ENCODE peak calls at places on chromosomes 4 and X, in five cellular contexts. L is uterus, R is ovary, D is mammary epithelial cell, G is fibroblast of lung. X is an unnamed sample. For H3K4me1, the result is how much of the 10 kb centered on the place peaks cover.

GRCh38 chrX:97529801-97530200 is 646.1 kb downstream of the RPA4 start:
- DNase-seq in G (peak), L (no peak), R (no peak), D (no peak), X (peak)

GRCh38 chrX:109299091-109299490 is 182.8 kb downstream of the GUCY2F start:
- DNase-seq in R (no peak), D (no peak), L (no peak), G (no peak), X (no peak)

GRCh38 chr4:138710297-138710696 is 305.3 kb upstream of the NOCT start:
- DNase-seq in R (no peak), G (no peak), D (no peak), L (no peak), X (no peak)

GRCh38 chrX:7139202-7140081 is 8.1 kb upstream of the STS start:
- DNase-seq in L (no peak), G (peak), R (no peak), D (no peak), X (no peak)

GRCh38 chrX:19017271-19017670 is 33.4 kb upstream of the PHKA2 start:
- DNase-seq in R (no peak), L (no peak), G (peak), D (no peak), X (peak)

GRCh38 chrX:123993904-123994635 is 32.6 kb downstream of the STAG2 start:
- DNase-seq in R (no peak), G (no peak), D (no peak), L (no peak), X (no peak)

GRCh38 chrX:433771-434170 is 47.1 kb upstream of the PPP2R3B start:
- DNase-seq in G (no peak), L (no peak), R (no peak), D (no peak), X (no peak)

GRCh38 chr4:189202182-189202868 is 738.3 kb upstream of the FRG1 start:
- DNase-seq in G (peak), D (peak), L (peak), R (peak), X (peak)

GRCh38 chrX:136259543-136259942 is 8.3 kb upstream of the MAP7D3 start:
- DNase-seq in D (no peak), L (no peak), R (no peak), G (peak), X (peak)

GRCh38 chrX:154603438-154604430 is 15.3 kb downstream of the CTAG1B start:
- DNase-seq in D (peak), R (no peak), L (no peak), G (peak), X (no peak)

GRCh38 chrX:31658360-31658759 is 586.5 kb upstream of the FTHL17 start:
- DNase-seq in R (no peak), D (no peak), G (peak), L (no peak), X (no peak)

GRCh38 chr4:1469596-1470392 is 63.6 kb upstream of the NKX1-1 start:
- DNase-seq in D (peak), L (peak), G (no peak), R (peak), X (peak)

GRCh38 chr4:152778656-152779512 is 646 bp downstream of the TIGD4 start:
- DNase-seq in L (no peak), D (peak), R (peak), G (no peak), X (peak)

GRCh38 chr4:182604161-182604591 is 313.0 kb downstream of the DCTD start:
- DNase-seq in L (no peak), D (no peak), R (no peak), G (peak), X (no peak)

GRCh38 chr4:52873861-52874343 is 11.8 kb downstream of the RASL11B start:
- DNase-seq in L (no peak), R (no peak), G (peak), D (no peak), X (no peak)

GRCh38 chrX:40734956-40735317 is 405 bp downstream of the MED14 start:
- DNase-seq in G (peak), L (peak), D (no peak), R (no peak), X (peak)

GRCh38 chr4:121863787-121864186 is 6.5 kb downstream of the BBS7 start:
- DNase-seq in G (no peak), R (no peak), D (no peak), L (no peak), X (no peak)

GRCh38 chr4:119113033-119113655 is 22.5 kb upstream of the MYOZ2 start:
- DNase-seq in G (peak), L (no peak), R (no peak), D (peak), X (no peak)

GRCh38 chr4:153008578-153009199 is 72.6 kb downstream of the FHDC1 start:
- DNase-seq in L (no peak), D (no peak), G (no peak), R (no peak), X (no peak)

GRCh38 chr4:5753766-5754528 is 42.9 kb downstream of the EVC start:
- DNase-seq in R (no peak), L (peak), G (peak), D (peak), X (no peak)

GRCh38 chrX:152588206-152588605 is 49.5 kb upstream of the GABRQ start:
- DNase-seq in R (no peak), D (no peak), L (no peak), G (peak), X (no peak)

GRCh38 chr4:67014592-67014991 is 530.7 kb downstream of the CENPC start:
- DNase-seq in G (no peak), L (no peak), D (no peak), R (no peak), X (peak)

GRCh38 chr4:38694330-38694729 is 30.3 kb downstream of the KLF3 start:
- DNase-seq in R (no peak), G (no peak), L (no peak), D (no peak), X (no peak)

GRCh38 chr4:38691251-38692008 is 27.4 kb downstream of the KLF3 start:
- DNase-seq in G (peak), L (peak), R (no peak), D (no peak), X (no peak)

GRCh38 chr4:38693531-38693930 is 29.5 kb downstream of the KLF3 start:
- DNase-seq in D (no peak), R (no peak), L (no peak), G (no peak), X (no peak)

GRCh38 chr4:38695844-38696243 is 31.8 kb downstream of the KLF3 start:
- DNase-seq in D (no peak), G (no peak), R (no peak), L (no peak), X (no peak)

DNA sequence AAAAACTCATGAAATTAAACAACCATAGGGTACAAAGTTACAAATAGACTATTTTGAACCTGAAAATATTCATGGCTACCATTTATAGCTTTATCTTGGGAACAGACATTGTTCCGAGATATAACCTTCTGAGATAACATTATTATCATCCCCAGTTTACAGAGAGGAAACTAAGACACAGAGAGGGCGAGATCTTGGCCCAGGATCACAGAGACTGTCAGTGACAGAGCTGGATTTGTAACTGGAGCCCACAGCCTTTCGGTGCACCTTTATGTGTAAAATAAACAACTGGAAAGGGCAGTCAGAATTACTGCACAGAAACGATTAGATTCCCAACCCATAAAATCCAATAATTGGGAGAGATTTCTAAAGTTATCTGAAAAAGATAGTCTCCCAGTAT is 28.4 kb downstream of the KLF3 start:
- DNase-seq in D (no peak), G (no peak), L (no peak), R (no peak), X (no peak)
- H3K4me1 ChIP-seq in D (under half), G (under half), L (under half), R (under half), X (under half)

DNA sequence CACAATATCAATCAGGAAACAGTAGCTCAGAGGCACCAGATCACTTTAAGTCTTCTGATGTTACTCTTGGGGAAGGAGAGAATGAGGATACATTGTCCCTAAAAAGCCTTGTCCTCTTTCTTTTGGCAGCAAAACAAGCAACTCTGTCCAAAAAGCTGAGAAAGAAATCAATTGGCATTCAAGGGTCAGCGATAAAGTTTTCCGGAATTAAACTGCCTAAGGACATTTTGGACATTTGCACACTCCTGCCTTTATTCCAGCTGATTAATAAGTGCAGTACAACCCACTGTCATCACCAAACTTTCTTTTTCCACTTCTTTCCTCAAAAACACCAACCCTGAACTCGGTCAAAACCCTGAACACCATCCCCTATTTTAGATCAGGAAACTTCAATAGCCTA is 85.8 kb upstream of the FAM9A start:
- DNase-seq in R (no peak), D (no peak), L (no peak), G (no peak), X (no peak)
- TF ChIP-seq CTCF in R (no peak), D (no peak), L (no peak), G (no peak), X (no peak)

DNA sequence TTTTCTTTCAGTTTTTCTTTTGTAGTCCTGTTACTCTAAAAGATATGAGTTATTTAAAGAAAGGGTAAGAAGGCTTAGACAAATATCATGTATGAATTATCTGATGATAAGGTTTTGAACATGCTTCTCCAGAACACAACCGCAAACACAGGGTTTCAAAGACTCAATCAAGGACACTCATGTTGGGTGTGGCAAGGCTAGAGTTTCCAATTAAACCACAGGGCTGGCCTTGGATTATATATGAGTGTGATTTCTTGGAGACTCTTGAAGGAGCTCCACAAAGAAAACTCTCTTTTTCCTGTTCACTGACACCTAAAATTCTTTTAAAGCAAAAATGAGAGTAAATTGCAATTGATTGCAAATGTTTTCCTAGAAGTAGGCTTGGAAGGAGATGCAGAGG is 110.1 kb upstream of the PDLIM3 start:
- DNase-seq in R (no peak), D (no peak), G (no peak), L (no peak), X (no peak)
- H3K4me3 ChIP-seq in R (no peak), D (no peak), G (no peak), L (no peak), X (no peak)

DNA sequence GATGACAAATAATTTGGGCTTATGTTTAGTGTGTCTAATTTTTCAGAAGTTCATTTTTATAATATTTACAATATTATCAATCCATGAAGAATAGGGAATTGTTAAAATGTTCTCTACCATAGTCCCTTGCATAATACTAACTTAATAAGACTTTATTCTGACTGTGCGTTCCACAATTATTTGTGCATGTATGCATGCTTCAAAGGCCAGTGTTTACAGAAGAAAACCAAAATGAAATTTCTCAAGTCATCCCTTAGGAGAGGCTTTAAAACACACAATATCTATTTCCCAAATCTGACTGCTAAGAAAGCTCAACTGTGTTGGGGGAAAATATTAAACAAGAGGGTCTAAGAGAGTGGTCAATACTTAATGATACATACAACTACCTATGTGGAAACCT is 226.3 kb upstream of the ANKRD50 start:
- DNase-seq in G (no peak), D (no peak), R (no peak), L (no peak), X (no peak)
- H3K4me1 ChIP-seq in G (under half), D (under half), R (under half), L (under half), X (under half)

GRCh38 chrX:65451663-65452062 is 82.9 kb downstream of the LAS1L start:
- DNase-seq in L (no peak), D (peak), G (peak), R (no peak), X (peak)
- TF ChIP-seq CTCF in L (no peak), D (peak), G (peak), R (no peak), X (no peak)

GRCh38 chrX:69424161-69424560 is 80.0 kb upstream of the NALF2 start:
- DNase-seq in G (no peak), L (no peak), D (no peak), R (no peak), X (no peak)
- H3K4me3 ChIP-seq in G (no peak), L (no peak), D (no peak), R (no peak), X (no peak)

DNA sequence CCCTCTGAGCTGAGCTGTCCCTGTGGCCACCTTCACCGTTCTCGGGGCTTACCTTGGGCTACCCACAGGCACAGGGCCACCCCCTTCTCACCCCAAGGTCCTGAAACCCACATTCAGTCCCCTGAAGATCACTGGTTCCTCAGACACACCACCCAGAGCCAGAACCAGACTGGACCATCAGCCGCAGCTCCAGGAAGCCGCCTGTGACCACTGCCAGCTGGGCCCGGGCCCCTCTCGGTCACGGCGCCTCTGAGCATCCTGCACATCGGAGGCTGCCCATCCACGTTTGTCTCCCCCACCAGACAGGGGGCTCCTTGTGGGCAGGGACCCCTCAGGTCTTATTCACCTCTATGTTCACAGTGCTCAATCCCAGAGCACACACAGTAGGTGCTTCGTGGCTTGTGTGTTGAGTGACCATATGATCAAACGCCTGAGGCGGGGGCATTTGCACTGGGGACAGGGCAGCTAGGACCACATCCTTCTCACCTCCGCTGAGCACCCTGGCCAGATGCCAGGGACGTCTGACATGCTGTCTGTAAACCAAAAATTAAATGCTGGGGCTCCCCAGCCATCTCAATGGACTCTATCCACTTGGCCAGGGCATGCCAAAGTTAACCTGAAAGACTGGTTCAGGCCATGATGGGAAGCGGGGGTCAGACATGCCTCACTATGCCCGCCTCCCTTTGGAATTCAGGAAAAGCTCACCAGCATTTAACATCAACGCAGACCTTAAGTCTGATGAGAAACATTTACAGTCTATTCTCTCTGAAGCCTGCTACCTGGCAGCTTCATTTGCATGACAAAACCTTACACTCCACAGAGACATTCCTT is 109.4 kb upstream of the AFAP1 start:
- DNase-seq in G (no peak), L (no peak), D (no peak), R (no peak), X (no peak)
- H3K4me1 ChIP-seq in G (under half), L (under half), D (under half), R (under half), X (under half)

GRCh38 chr4:156970501-156971167 is 965 bp downstream of the PDGFC start:
- DNase-seq in R (peak), G (peak), L (peak), D (peak), X (peak)
- TF ChIP-seq CTCF in R (peak), G (peak), L (peak), D (peak), X (peak)

GRCh38 chrX:20965270-20966044 is 408.8 kb upstream of the CNKSR2 start:
- DNase-seq in G (no peak), R (no peak), L (no peak), D (no peak), X (no peak)
- H3K4me3 ChIP-seq in G (no peak), R (no peak), L (no peak), D (no peak), X (no peak)

GRCh38 chrX:53246231-53246630 is 21.2 kb upstream of the KDM5C start:
- DNase-seq in D (no peak), L (no peak), R (no peak), G (no peak), X (peak)
- H3K4me1 ChIP-seq in D (under half), L (under half), R (under half), G (under half), X (under half)

X was measured in testis.